ENCODE peak calls at places on chromosomes 4 and X, in six cellular contexts. O is mesendoderm, Z is mammary epithelial cell, W is GM23248, U is dorsolateral prefrontal cortex, S is AG04449. K is an unnamed sample.

GRCh38 chrX:3176439-3176820 is 135.2 kb downstream of the ARSF start:
- DNase-seq in O (peak; percentile 14), Z (no peak), W (peak; percentile 68), U (no peak), S (peak; percentile 59), K (peak; percentile 57)

GRCh38 chrX:122943918-122944317 is 240.2 kb upstream of the GRIA3 start:
- DNase-seq in O (no peak), Z (peak; percentile 81), W (peak; percentile 26), U (no peak), S (peak; percentile 14), K (peak; percentile 66)

GRCh38 chr4:172573899-172574298 is 594.7 kb upstream of the GALNT7 start:
- DNase-seq in O (no peak), Z (no peak), W (no peak), U (no peak), S (no peak), K (no peak)

GRCh38 chr4:156505341-156505955 is 466.2 kb downstream of the PDGFC start:
- DNase-seq in O (peak; percentile 76), Z (no peak), W (no peak), U (no peak), S (no peak), K (no peak)

GRCh38 chrX:42495139-42495538 is 282.8 kb downstream of the PPP1R2C start:
- DNase-seq in O (no peak), Z (no peak), W (no peak), U (no peak), S (no peak), K (no peak)

GRCh38 chr4:162793004-162793403 is 373.7 kb downstream of the NAF1 start:
- DNase-seq in O (no peak), Z (no peak), W (no peak), U (no peak), S (no peak), K (no peak)

GRCh38 chr4:28966982-28967381 is 1753.2 kb upstream of the PCDH7 start:
- DNase-seq in O (peak; percentile 3), Z (peak; percentile 59), W (peak; percentile 24), U (no peak), S (no peak), K (peak; percentile 33)

GRCh38 chr4:1417522-1418390 is 11.5 kb upstream of the NKX1-1 start:
- DNase-seq in O (no peak), Z (no peak), W (no peak), U (peak; percentile 32), S (no peak), K (no peak)

GRCh38 chr4:148574502-148574901 is 132.3 kb upstream of the NR3C2 start:
- DNase-seq in O (peak; percentile 63), Z (peak; percentile 1), W (peak; percentile 31), U (no peak), S (no peak), K (no peak)

GRCh38 chrX:56763556-56764152 is 34.6 kb downstream of the NBDY start:
- DNase-seq in O (no peak), Z (peak; percentile 71), W (no peak), U (peak; percentile 84), S (no peak), K (peak; percentile 90)

GRCh38 chrX:86171366-86171765 is 23.1 kb downstream of the DACH2 start:
- DNase-seq in O (peak; percentile 78), Z (peak; percentile 51), W (peak; percentile 53), U (no peak), S (no peak), K (peak; percentile 2)

GRCh38 chr4:56424697-56425514 is 10.5 kb downstream of the PPAT start:
- DNase-seq in O (no peak), Z (no peak), W (peak; percentile 71), U (no peak), S (no peak), K (peak; percentile 69)

GRCh38 chrX:20527458-20528099 is 260.9 kb upstream of the RPS6KA3 start:
- DNase-seq in O (no peak), Z (no peak), W (peak; percentile 57), U (no peak), S (no peak), K (peak; percentile 53)

GRCh38 chr4:113636877-113637276 is 124.7 kb downstream of the CAMK2D start:
- DNase-seq in O (peak; percentile 60), Z (peak; percentile 53), W (peak; percentile 15), U (no peak), S (no peak), K (peak; percentile 81)

GRCh38 chr4:4408576-4409335 is 21.9 kb downstream of the NSG1 start:
- DNase-seq in O (no peak), Z (peak; percentile 36), W (no peak), U (no peak), S (no peak), K (no peak)

GRCh38 chrX:1463581-1464281 is 11.0 kb upstream of the ASMTL start:
- DNase-seq in O (no peak), Z (no peak), W (no peak), U (no peak), S (no peak), K (no peak)

GRCh38 chr4:155411546-155411945 is 34.8 kb upstream of the MAP9 start:
- DNase-seq in O (no peak), Z (no peak), W (no peak), U (no peak), S (no peak), K (no peak)

GRCh38 chr4:82898322-82899243 is 2.0 kb upstream of the THAP9 start:
- DNase-seq in O (peak; percentile 36), Z (peak; percentile 56), W (peak; percentile 95), U (no peak), S (peak; percentile 77), K (peak; percentile 96)

GRCh38 chr4:183908284-183908683 is 3.2 kb downstream of the STOX2 start:
- DNase-seq in O (no peak), Z (no peak), W (no peak), U (no peak), S (no peak), K (no peak)
- H3K4me3 ChIP-seq in O (no peak overlapping the region), Z (no peak overlapping the region), W (no peak overlapping the region), U (peak overlapping the region; percentile 87), S (no peak overlapping the region), K (no peak overlapping the region)

DNA sequence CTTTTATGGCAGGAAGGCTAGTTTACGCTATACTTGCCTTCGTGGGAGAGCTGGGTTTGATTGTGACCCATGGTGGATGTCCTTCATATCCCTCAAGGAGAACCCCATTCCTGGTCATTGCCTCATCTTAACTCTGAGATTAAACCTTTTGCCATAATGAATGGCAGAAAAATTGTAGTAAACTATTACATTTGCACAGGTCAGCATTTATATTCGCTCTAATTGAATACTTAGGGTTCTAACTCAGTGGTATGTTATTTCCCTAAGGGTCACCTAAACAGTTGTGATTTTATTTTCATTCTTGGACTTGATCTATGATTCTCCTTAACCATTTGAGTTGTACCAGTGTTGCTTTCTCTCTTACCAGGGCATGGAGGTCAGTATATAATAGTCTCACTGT is 13.4 kb downstream of the PDK3 start:
- DNase-seq in O (no peak), Z (no peak), W (no peak), U (no peak), S (no peak), K (no peak)
- H3K4me3 ChIP-seq in O (no peak overlapping the region), Z (no peak overlapping the region), W (no peak overlapping the region), U (no peak overlapping the region), S (no peak overlapping the region), K (no peak overlapping the region)

GRCh38 chrX:40005290-40006011 is 92.3 kb downstream of the BCOR start:
- DNase-seq in O (no peak), Z (no peak), W (no peak), U (no peak), S (no peak), K (no peak)
- H3K4me3 ChIP-seq in O (no peak overlapping the region), Z (no peak overlapping the region), W (no peak overlapping the region), U (peak overlapping the region; percentile 38), S (no peak overlapping the region), K (no peak overlapping the region)

GRCh38 chr4:39699676-39700409 is 1.9 kb downstream of the UBE2K start:
- DNase-seq in O (no peak), Z (peak; percentile 31), W (peak; percentile 58), U (no peak), S (no peak), K (peak; percentile 39)
- H3K4me3 ChIP-seq in O (no peak overlapping the region), Z (peak overlapping the region; percentile 84), W (peak overlapping the region; percentile 91), U (peak overlapping the region; percentile 91), S (peak overlapping the region; percentile 97), K (peak overlapping the region; percentile 92)

GRCh38 chrX:135985974-135986312 is 708 bp downstream of the SLC9A6 start:
- DNase-seq in O (no peak), Z (no peak), W (no peak), U (no peak), S (no peak), K (no peak)
- H3K4me3 ChIP-seq in O (peak overlapping the region; percentile 80), Z (peak overlapping the region; percentile 62), W (peak overlapping the region; percentile 83), U (peak overlapping the region; percentile 73), S (peak overlapping the region; percentile 73), K (peak overlapping the region; percentile 70)

DNA sequence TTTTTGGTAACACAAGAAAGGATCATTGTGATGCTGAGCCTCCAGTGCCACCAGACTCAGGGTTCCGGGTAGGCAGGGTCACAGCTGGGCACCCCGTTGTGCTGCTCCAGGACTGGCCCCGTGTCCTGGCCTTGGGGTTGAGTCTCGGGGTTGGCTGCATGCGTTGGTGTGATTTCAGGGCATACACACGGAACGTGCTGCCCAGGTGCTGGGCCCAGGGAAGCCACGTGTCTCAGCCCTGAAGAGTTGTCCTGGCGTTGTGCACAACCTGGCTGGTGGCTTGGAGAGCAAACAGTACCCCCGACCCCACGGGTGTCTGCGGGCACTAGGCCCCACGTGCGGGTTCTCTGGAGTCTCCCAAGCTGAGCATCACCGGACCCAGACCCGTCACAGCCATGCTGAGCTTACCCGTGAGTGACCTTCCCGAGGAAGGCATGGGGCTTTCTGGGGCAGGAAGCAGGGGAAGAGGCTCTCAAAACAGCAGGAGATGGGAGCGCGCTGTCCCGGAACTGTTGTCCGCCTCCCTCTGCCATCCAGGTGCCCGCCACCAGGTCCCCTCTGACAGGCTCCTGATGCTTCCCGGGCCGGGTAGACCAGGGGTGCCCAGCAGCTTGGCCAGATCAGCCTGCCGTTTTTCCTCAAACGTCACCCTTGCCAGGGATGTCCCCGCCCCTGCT is 66.1 kb upstream of the ENPP6 start:
- DNase-seq in O (no peak), Z (no peak), W (no peak), U (peak; percentile 77), S (no peak), K (no peak)
- H3K4me3 ChIP-seq in O (no peak overlapping the region), Z (no peak overlapping the region), W (no peak overlapping the region), U (no peak overlapping the region), S (no peak overlapping the region), K (no peak overlapping the region)

GRCh38 chr4:10007772-10008171 is 13.5 kb downstream of the SLC2A9 start:
- DNase-seq in O (no peak), Z (no peak), W (no peak), U (no peak), S (no peak), K (no peak)
- H3K4me3 ChIP-seq in O (no peak overlapping the region), Z (no peak overlapping the region), W (no peak overlapping the region), U (no peak overlapping the region), S (no peak overlapping the region), K (no peak overlapping the region)